ENCODE peak calls at places on chromosomes 2 and 18, in four cellular contexts. E is uterus, K is endothelial cell of umbilical vein, H is breast epithelium. V is an unnamed sample.

GRCh38 chr2:184119920-184120820 is 478.2 kb upstream of the ZNF804A start:
- DNase-seq in E (no peak), H (no peak), K (no peak), V (no peak)

GRCh38 chr2:143284087-143284675 is 155.0 kb downstream of the ARHGAP15 start:
- DNase-seq in E (no peak), K (peak), H (no peak), V (no peak)

GRCh38 chr18:34158881-34159690 is 65.6 kb downstream of the NOL4 start:
- DNase-seq in H (peak), E (peak), K (peak), V (no peak)

GRCh38 chr2:163736433-163737168 is 793 bp upstream of the FIGN start:
- DNase-seq in H (no peak), E (peak), K (peak), V (no peak)

GRCh38 chr2:1648241-1649102 is 95.8 kb downstream of the PXDN start:
- DNase-seq in K (no peak), H (no peak), E (no peak), V (no peak)

GRCh38 chr18:56841836-56842235 is 190.7 kb downstream of the WDR7 start:
- DNase-seq in H (no peak), K (no peak), E (no peak), V (no peak)

GRCh38 chr18:28079883-28080282 is 97.0 kb downstream of the CDH2 start:
- DNase-seq in E (no peak), H (no peak), K (no peak), V (no peak)

GRCh38 chr18:42929857-42930256 is 185.6 kb downstream of the RIT2 start:
- DNase-seq in H (no peak), E (no peak), K (peak), V (no peak)

GRCh38 chr2:230762317-230762896 is 49.8 kb downstream of the CAB39 start:
- DNase-seq in H (no peak), E (no peak), K (peak), V (no peak)

GRCh38 chr18:48385595-48385994 is 23.6 kb downstream of the ZBTB7C start:
- DNase-seq in E (no peak), H (no peak), K (no peak), V (no peak)

GRCh38 chr2:10629819-10630532 is 59.8 kb downstream of the NOL10 start:
- DNase-seq in K (no peak), E (no peak), H (no peak), V (no peak)

GRCh38 chr2:134461511-134461910 is 207.6 kb downstream of the MGAT5 start:
- DNase-seq in H (no peak), K (no peak), E (no peak), V (no peak)

GRCh38 chr18:45617284-45617683 is 2.0 kb downstream of the SLC14A2 start:
- DNase-seq in E (peak), K (no peak), H (peak), V (peak)

GRCh38 chr2:169877406-169877805 is 50.2 kb downstream of the UBR3 start:
- DNase-seq in H (no peak), K (peak), E (no peak), V (no peak)

GRCh38 chr2:43144265-43144664 is 82.1 kb downstream of the ZFP36L2 start:
- DNase-seq in H (no peak), E (no peak), K (no peak), V (no peak)

GRCh38 chr2:127415593-127416485 is 2.4 kb upstream of the PROC start:
- DNase-seq in H (peak), K (peak), E (no peak), V (no peak)

GRCh38 chr2:133512121-133512520 is 56.1 kb downstream of the NCKAP5 start:
- DNase-seq in E (no peak), K (no peak), H (no peak), V (no peak)

GRCh38 chr18:32287873-32288272 is 98.0 kb downstream of the MEP1B start:
- DNase-seq in E (no peak), H (no peak), K (no peak), V (no peak)

GRCh38 chr2:69222984-69223658 is 163.9 kb downstream of the GFPT1 start:
- DNase-seq in H (no peak), E (no peak), K (peak), V (no peak)

GRCh38 chr18:80124131-80124530 is 15.1 kb downstream of the ADNP2 start:
- DNase-seq in K (no peak), E (no peak), H (no peak), V (no peak)

GRCh38 chr2:58578276-58578675 is 337.2 kb upstream of the FANCL start:
- DNase-seq in E (no peak), H (no peak), K (no peak), V (no peak)

GRCh38 chr2:206217162-206217561 is 57.3 kb upstream of the ZDBF2 start:
- DNase-seq in H (no peak), E (no peak), K (no peak), V (no peak)

GRCh38 chr2:206212673-206213513 is 53.2 kb downstream of the EEF1B2 start:
- DNase-seq in H (no peak), E (no peak), K (peak), V (no peak)

GRCh38 chr2:206211657-206212255 is 52.1 kb downstream of the EEF1B2 start:
- DNase-seq in E (no peak), K (no peak), H (no peak), V (no peak)

GRCh38 chr2:206217743-206218520 is 56.5 kb upstream of the ZDBF2 start:
- DNase-seq in K (peak), H (no peak), E (no peak), V (no peak)

DNA sequence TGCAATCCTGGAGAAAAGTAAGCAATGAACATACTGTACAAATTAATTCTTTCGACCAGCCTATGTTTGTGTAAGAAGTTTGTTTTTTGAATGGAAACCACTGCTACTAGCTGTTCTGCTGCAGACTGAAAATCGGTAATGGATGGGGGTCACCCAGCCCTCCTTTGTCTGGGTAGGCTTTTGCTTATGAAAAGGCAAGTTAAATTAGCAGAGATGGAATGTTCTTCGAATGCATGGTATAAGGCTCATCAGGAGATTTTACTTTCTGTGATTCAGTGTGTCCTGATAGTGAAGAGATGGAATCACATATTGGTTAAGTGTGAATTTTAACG is 53.8 kb downstream of the EEF1B2 start:
- DNase-seq in E (no peak), H (no peak), K (no peak), V (no peak)
- H3K4me3 ChIP-seq in E (no peak), H (no peak), K (no peak), V (no peak)

GRCh38 chr2:236562434-236562833 is 7.2 kb upstream of the ACKR3 start:
- DNase-seq in H (no peak), K (peak), E (no peak), V (no peak)
- TF ChIP-seq POLR2A in H (no peak), K (no peak), E (no peak), V (no peak)

GRCh38 chr2:31230751-31231150 is 3.2 kb upstream of the EHD3 start:
- DNase-seq in K (no peak), H (no peak), E (no peak), V (no peak)

GRCh38 chr2:31227110-31227509 is 6.8 kb upstream of the EHD3 start:
- DNase-seq in K (no peak), E (no peak), H (no peak), V (no peak)

GRCh38 chr2:31228717-31229116 is 5.2 kb upstream of the EHD3 start:
- DNase-seq in E (no peak), K (no peak), H (no peak), V (no peak)

GRCh38 chr2:31231571-31232287 is 2.2 kb upstream of the EHD3 start:
- DNase-seq in E (no peak), K (no peak), H (no peak), V (peak)

DNA sequence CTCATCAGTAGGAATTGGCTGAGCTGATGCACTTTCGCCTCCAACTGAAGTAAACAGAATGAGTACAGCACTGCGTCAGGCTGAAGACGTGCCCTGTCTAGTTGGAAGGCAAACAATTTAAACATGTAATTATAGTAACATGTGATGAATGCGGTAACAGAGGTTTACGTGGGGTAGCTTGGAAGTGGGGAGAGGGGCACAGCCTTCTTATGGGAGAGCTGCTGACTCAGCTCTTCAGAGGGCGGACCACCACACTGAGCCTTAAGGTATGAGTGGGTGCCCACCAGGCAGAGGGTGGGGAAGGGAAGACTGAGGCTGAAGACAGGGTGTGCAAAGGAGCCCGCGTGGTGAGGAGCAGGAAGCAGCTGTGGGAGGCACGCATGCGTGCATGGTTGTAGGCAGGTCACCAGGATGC is 6.2 kb upstream of the EHD3 start:
- DNase-seq in H (no peak), E (no peak), K (no peak), V (no peak)
- H3K4me3 ChIP-seq in H (no peak), E (no peak), K (no peak), V (no peak)

GRCh38 chr2:151891566-151892194 is 63.5 kb upstream of the ARL5A start:
- DNase-seq in H (no peak), K (peak), E (no peak), V (no peak)
- TF ChIP-seq POLR2A in H (no peak), K (no peak), E (no peak), V (no peak)

DNA sequence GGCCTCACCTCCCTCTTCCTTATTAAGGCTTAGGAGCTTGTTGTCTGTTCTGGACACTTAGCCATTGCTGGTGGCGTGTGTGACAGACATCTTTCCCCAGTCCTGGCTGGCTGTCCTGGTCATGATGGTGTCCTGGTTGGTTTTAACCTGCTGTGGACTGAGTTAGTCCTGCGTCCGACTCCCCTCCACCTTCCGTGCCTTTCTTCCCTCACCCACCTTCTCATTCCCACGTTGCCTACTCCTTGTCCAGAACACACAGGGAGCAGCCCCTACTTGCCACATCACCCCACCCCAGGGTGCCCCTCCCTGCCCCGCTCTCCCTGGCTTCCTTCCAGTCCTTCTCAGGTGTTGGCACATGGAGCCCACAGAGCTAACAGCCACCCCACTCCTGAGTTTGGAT is 9.5 kb downstream of the ANO7 start:
- DNase-seq in E (no peak), K (no peak), H (no peak), V (no peak)
- H3K4me3 ChIP-seq in E (no peak), K (no peak), H (no peak), V (no peak)

DNA sequence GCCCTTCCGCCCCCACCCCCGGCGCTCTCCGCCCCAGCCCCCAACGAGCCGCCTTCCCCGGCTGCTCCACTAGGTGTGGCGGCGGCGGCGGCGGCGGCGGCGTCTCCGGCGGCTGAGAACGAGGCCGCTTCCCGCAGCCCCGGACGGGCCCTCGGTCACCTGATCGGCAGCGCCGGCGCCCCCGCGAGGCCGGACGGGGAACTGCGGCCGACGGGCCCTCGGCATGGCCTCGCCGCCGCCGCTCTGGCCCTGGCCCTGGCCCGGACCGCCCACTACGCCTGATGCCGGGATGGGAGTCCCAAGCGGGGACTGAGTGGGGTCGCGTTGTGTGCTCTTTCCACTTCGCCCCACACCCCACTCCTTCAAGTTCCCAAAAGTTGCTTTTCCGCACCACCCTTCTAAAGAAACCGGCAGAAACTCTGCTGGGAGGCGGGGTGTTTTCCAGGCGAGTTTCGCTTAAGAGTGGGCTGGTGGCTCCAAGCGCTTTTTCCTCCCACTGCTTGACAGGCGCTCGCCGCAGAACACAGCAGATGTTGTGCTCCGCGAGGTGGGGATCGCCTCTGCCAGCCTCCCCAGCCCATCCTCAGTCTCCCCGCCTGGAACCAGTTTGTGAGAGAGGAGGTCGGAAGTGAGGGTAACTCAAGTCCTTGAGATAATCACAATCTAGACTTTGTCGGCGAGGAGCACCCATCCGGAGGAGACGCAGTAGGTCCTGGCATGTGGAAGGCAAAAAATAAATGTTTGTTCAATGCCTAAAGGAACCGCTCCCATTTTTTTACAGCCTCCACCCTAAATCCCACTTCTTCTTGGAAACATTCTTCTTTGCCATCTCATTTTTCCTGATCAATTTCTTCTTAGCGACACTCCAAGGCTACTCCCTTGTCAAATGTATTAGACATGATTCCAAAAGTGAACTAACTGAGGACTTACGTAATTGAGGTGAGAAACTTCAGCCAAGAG is at the start of gene NCKAP1:
- DNase-seq in H (peak), E (peak), K (peak), V (peak)
- TF ChIP-seq POLR2A in H (no peak), E (peak), K (no peak), V (no peak)

DNA sequence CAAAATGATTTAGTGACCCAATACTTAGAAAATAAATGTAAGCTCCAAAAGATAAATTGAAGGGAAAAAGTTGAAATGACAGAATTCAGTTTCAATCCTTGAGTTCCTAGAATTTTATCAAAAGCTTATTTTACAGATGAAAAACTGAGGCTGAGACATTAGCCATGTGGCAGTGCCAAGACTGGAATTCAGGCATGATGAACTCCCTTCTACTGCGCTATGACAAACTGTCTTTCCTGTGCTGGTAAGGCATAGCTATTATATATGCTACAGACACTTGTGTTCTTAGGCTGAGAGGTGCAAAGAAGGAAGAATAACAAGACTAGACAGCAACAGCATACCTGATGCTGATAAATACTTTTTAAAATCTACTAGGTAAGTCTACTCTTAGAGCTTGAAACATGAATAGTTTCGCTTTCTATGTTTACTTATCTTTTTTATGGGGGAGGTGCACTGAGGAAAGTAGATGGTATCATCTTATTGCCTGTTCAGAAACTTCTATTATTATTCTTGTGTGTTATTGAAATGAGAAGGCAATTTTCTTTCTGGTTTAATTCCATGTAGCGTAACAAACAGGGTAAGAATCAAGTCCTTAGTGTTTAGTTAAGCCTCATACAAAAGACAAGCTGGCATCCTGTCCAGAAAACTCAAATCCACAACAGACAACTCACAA is 1.8 kb downstream of the TTC32 start:
- DNase-seq in E (no peak), K (peak), H (no peak), V (no peak)
- H3K4me3 ChIP-seq in E (peak), K (peak), H (peak), V (peak)

DNA sequence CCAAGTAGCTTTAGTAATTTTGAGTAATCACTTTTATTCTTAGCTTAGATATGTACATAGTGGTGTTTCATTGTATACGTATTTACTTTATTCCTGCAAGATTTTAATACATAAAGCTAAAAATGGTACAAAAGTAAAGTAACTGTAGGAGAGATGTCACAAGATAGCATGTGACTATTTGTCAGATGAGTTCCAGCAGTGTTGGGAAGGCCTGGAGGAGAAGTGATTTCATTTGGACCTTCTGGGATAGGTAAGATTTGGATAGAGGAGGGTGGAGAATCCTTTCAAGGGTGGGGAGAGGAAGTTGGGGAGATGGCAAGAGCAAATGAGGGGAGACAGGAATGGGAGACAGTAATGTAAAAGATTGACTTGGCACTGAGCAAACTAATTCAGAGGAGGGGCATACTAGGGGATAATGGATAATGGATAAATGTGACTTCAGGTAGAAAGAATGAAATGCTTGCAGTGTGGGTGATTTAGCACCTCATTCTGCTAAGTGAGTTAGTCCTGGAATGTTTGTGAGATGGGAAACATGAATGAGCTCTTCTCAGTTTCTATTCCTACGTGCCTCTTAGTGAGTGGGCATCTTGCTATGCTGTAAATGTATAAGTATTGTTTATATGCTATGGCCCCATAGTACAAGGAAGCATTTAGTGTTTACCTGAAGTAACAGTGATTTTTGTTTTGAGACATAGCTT is 10.5 kb downstream of the WDR43 start:
- DNase-seq in H (no peak), E (no peak), K (no peak), V (no peak)
- TF ChIP-seq POLR2A in H (no peak), E (no peak), K (no peak), V (no peak)

GRCh38 chr2:180291060-180291459 is 284.0 kb upstream of the CWC22 start:
- DNase-seq in H (no peak), E (no peak), K (no peak), V (no peak)
- H3K4me3 ChIP-seq in H (no peak), E (no peak), K (no peak), V (no peak)

V was measured in lower leg skin.